ENCODE peak calls at places on chromosomes 3 and 15, in seven cellular contexts. One of them, this sample, is unnamed.

GRCh38 chr3:152382312-152383135 is 113.8 kb downstream of the MBNL1 start:
- DNase-seq in prostate gland: no peak
- DNase-seq in breast epithelium: no peak
- DNase-seq in endothelial cell of umbilical vein: peak; percentile 67
- DNase-seq in HCT116: no peak
- DNase-seq in esophagus muscularis mucosa: no peak
- DNase-seq in SK-N-SH: no peak
- DNase-seq in this sample: no peak

GRCh38 chr3:9916734-9917680 is at the start of gene IL17RC:
- DNase-seq in breast epithelium: peak; percentile 93
- DNase-seq in esophagus muscularis mucosa: peak; percentile 98
- DNase-seq in HCT116: peak; percentile 72
- DNase-seq in SK-N-SH: peak; percentile 70
- DNase-seq in prostate gland: peak; percentile 95
- DNase-seq in endothelial cell of umbilical vein: peak; percentile 77
- DNase-seq in this sample: peak; percentile 92

GRCh38 chr3:71066356-71066755 is 517.2 kb downstream of the FOXP1 start:
- DNase-seq in endothelial cell of umbilical vein: peak; percentile 62
- DNase-seq in esophagus muscularis mucosa: no peak
- DNase-seq in SK-N-SH: no peak
- DNase-seq in breast epithelium: no peak
- DNase-seq in HCT116: no peak
- DNase-seq in prostate gland: no peak
- DNase-seq in this sample: peak; percentile 43

GRCh38 chr15:90221251-90221900 is 12.4 kb downstream of the CIB1 start:
- DNase-seq in HCT116: no peak
- DNase-seq in prostate gland: peak; percentile 71
- DNase-seq in esophagus muscularis mucosa: no peak
- DNase-seq in SK-N-SH: peak; percentile 86
- DNase-seq in endothelial cell of umbilical vein: peak; percentile 70
- DNase-seq in breast epithelium: no peak
- DNase-seq in this sample: peak; percentile 80

GRCh38 chr3:113097821-113098516 is 107.2 kb downstream of the GTPBP8 start:
- DNase-seq in HCT116: peak; percentile 80
- DNase-seq in endothelial cell of umbilical vein: no peak
- DNase-seq in breast epithelium: no peak
- DNase-seq in prostate gland: no peak
- DNase-seq in esophagus muscularis mucosa: no peak
- DNase-seq in SK-N-SH: no peak
- DNase-seq in this sample: no peak

GRCh38 chr15:101497017-101497416 is 7.5 kb upstream of the PCSK6 start:
- DNase-seq in esophagus muscularis mucosa: no peak
- DNase-seq in breast epithelium: no peak
- DNase-seq in SK-N-SH: no peak
- DNase-seq in prostate gland: no peak
- DNase-seq in HCT116: no peak
- DNase-seq in endothelial cell of umbilical vein: no peak
- DNase-seq in this sample: no peak

GRCh38 chr3:184688872-184689271 is 23.0 kb downstream of the MAGEF1 start:
- DNase-seq in endothelial cell of umbilical vein: no peak
- DNase-seq in prostate gland: no peak
- DNase-seq in esophagus muscularis mucosa: no peak
- DNase-seq in HCT116: no peak
- DNase-seq in SK-N-SH: peak; percentile 14
- DNase-seq in breast epithelium: no peak
- DNase-seq in this sample: no peak

GRCh38 chr15:84761534-84762190 is 13.3 kb downstream of the ZNF592 start:
- DNase-seq in endothelial cell of umbilical vein: peak; percentile 53
- DNase-seq in prostate gland: no peak
- DNase-seq in esophagus muscularis mucosa: no peak
- DNase-seq in HCT116: no peak
- DNase-seq in breast epithelium: no peak
- DNase-seq in SK-N-SH: peak; percentile 44
- DNase-seq in this sample: no peak

GRCh38 chr15:63615935-63616334 is 18.7 kb downstream of the FBXL22 start:
- DNase-seq in prostate gland: no peak
- DNase-seq in breast epithelium: no peak
- DNase-seq in HCT116: no peak
- DNase-seq in esophagus muscularis mucosa: no peak
- DNase-seq in endothelial cell of umbilical vein: no peak
- DNase-seq in SK-N-SH: no peak
- DNase-seq in this sample: no peak

GRCh38 chr3:171461087-171461917 is 1.1 kb upstream of the TNIK start:
- DNase-seq in endothelial cell of umbilical vein: peak; percentile 64
- DNase-seq in SK-N-SH: no peak
- DNase-seq in esophagus muscularis mucosa: no peak
- DNase-seq in prostate gland: no peak
- DNase-seq in HCT116: peak; percentile 27
- DNase-seq in breast epithelium: no peak
- DNase-seq in this sample: peak; percentile 60

GRCh38 chr3:159798951-159799350 is 189.7 kb upstream of the IL12A start:
- DNase-seq in endothelial cell of umbilical vein: no peak
- DNase-seq in HCT116: no peak
- DNase-seq in breast epithelium: no peak
- DNase-seq in esophagus muscularis mucosa: no peak
- DNase-seq in prostate gland: no peak
- DNase-seq in SK-N-SH: no peak
- DNase-seq in this sample: no peak

DNA sequence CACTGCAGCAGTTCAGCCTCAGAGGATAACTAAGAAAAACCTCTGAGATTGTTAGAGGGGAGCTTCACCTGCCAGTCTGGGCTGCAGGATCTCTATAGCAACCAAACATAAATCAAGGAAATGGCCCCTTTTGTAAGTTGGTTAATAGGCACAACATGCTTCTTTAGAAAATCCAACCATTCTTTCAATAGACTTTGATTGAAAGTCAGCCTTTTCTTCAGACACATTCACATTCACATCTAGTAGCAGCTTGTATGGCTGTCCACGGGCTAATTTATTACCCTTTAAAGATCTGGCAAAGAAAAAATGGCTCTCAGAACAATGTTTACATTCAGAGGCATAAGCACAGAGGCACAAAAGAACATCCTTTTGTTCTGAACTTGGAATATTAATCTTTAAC is 136.5 kb upstream of the RARB start:
- DNase-seq in esophagus muscularis mucosa: peak; percentile 7
- DNase-seq in endothelial cell of umbilical vein: no peak
- DNase-seq in SK-N-SH: no peak
- DNase-seq in prostate gland: no peak
- DNase-seq in HCT116: no peak
- DNase-seq in breast epithelium: no peak
- DNase-seq in this sample: no peak
- TF ChIP-seq POLR2AphosphoS5 in esophagus muscularis mucosa: no peak
- TF ChIP-seq POLR2AphosphoS5 in endothelial cell of umbilical vein: no peak
- TF ChIP-seq POLR2AphosphoS5 in SK-N-SH: no peak
- TF ChIP-seq POLR2AphosphoS5 in prostate gland: peak; percentile 16
- TF ChIP-seq POLR2AphosphoS5 in HCT116: no peak
- TF ChIP-seq POLR2AphosphoS5 in breast epithelium: no peak
- TF ChIP-seq POLR2AphosphoS5 in this sample: no peak

GRCh38 chr15:98051734-98052133 is 91.2 kb downstream of the ARRDC4 start:
- DNase-seq in prostate gland: no peak
- DNase-seq in breast epithelium: no peak
- DNase-seq in endothelial cell of umbilical vein: no peak
- DNase-seq in SK-N-SH: no peak
- DNase-seq in HCT116: no peak
- DNase-seq in esophagus muscularis mucosa: no peak
- DNase-seq in this sample: no peak

GRCh38 chr15:98062869-98063268 is 102.4 kb downstream of the ARRDC4 start:
- DNase-seq in endothelial cell of umbilical vein: no peak
- DNase-seq in SK-N-SH: no peak
- DNase-seq in HCT116: no peak
- DNase-seq in breast epithelium: no peak
- DNase-seq in prostate gland: no peak
- DNase-seq in esophagus muscularis mucosa: no peak
- DNase-seq in this sample: no peak

GRCh38 chr15:98063311-98063710 is 102.8 kb downstream of the ARRDC4 start:
- DNase-seq in breast epithelium: no peak
- DNase-seq in endothelial cell of umbilical vein: no peak
- DNase-seq in SK-N-SH: no peak
- DNase-seq in esophagus muscularis mucosa: no peak
- DNase-seq in prostate gland: no peak
- DNase-seq in HCT116: no peak
- DNase-seq in this sample: no peak

GRCh38 chr15:98057453-98057852 is 97.0 kb downstream of the ARRDC4 start:
- DNase-seq in endothelial cell of umbilical vein: no peak
- DNase-seq in HCT116: no peak
- DNase-seq in SK-N-SH: no peak
- DNase-seq in esophagus muscularis mucosa: no peak
- DNase-seq in prostate gland: no peak
- DNase-seq in breast epithelium: no peak
- DNase-seq in this sample: no peak
- H3K9me3 ChIP-seq in endothelial cell of umbilical vein: no peaks in the 10 kb centered on the region
- H3K9me3 ChIP-seq in HCT116: no peaks in the 10 kb centered on the region
- H3K9me3 ChIP-seq in SK-N-SH: peaks cover 12% of the 10 kb centered on the region
- H3K9me3 ChIP-seq in esophagus muscularis mucosa: peaks cover 16% of the 10 kb centered on the region
- H3K9me3 ChIP-seq in prostate gland: no peaks in the 10 kb centered on the region
- H3K9me3 ChIP-seq in breast epithelium: peaks cover 21% of the 10 kb centered on the region
- H3K9me3 ChIP-seq in this sample: peaks cover 9% of the 10 kb centered on the region

GRCh38 chr3:49639551-49639950 is 34.6 kb upstream of the APEH start:
- DNase-seq in esophagus muscularis mucosa: no peak
- DNase-seq in HCT116: no peak
- DNase-seq in breast epithelium: no peak
- DNase-seq in prostate gland: no peak
- DNase-seq in SK-N-SH: no peak
- DNase-seq in endothelial cell of umbilical vein: no peak
- DNase-seq in this sample: no peak

GRCh38 chr3:49642708-49643145 is 31.4 kb upstream of the APEH start:
- DNase-seq in prostate gland: no peak
- DNase-seq in HCT116: no peak
- DNase-seq in breast epithelium: no peak
- DNase-seq in SK-N-SH: no peak
- DNase-seq in esophagus muscularis mucosa: no peak
- DNase-seq in endothelial cell of umbilical vein: no peak
- DNase-seq in this sample: no peak

GRCh38 chr3:49644684-49645083 is 29.5 kb upstream of the APEH start:
- DNase-seq in esophagus muscularis mucosa: no peak
- DNase-seq in HCT116: no peak
- DNase-seq in endothelial cell of umbilical vein: no peak
- DNase-seq in SK-N-SH: no peak
- DNase-seq in prostate gland: no peak
- DNase-seq in breast epithelium: no peak
- DNase-seq in this sample: no peak

GRCh38 chr3:49641292-49641691 is 32.9 kb upstream of the APEH start:
- DNase-seq in prostate gland: no peak
- DNase-seq in breast epithelium: no peak
- DNase-seq in endothelial cell of umbilical vein: no peak
- DNase-seq in HCT116: no peak
- DNase-seq in esophagus muscularis mucosa: no peak
- DNase-seq in SK-N-SH: no peak
- DNase-seq in this sample: no peak

GRCh38 chr3:49641921-49642707 is 32.0 kb upstream of the APEH start:
- DNase-seq in HCT116: no peak
- DNase-seq in esophagus muscularis mucosa: no peak
- DNase-seq in SK-N-SH: no peak
- DNase-seq in breast epithelium: no peak
- DNase-seq in endothelial cell of umbilical vein: no peak
- DNase-seq in prostate gland: no peak
- DNase-seq in this sample: no peak
- TF ChIP-seq POLR2AphosphoS5 in HCT116: no peak
- TF ChIP-seq POLR2AphosphoS5 in esophagus muscularis mucosa: no peak
- TF ChIP-seq POLR2AphosphoS5 in SK-N-SH: no peak
- TF ChIP-seq POLR2AphosphoS5 in breast epithelium: no peak
- TF ChIP-seq POLR2AphosphoS5 in endothelial cell of umbilical vein: no peak
- TF ChIP-seq POLR2AphosphoS5 in prostate gland: no peak
- TF ChIP-seq POLR2AphosphoS5 in this sample: no peak

GRCh38 chr3:119427669-119428068 is 35.7 kb downstream of the TMEM39A start:
- DNase-seq in endothelial cell of umbilical vein: no peak
- DNase-seq in HCT116: no peak
- DNase-seq in SK-N-SH: no peak
- DNase-seq in prostate gland: no peak
- DNase-seq in breast epithelium: no peak
- DNase-seq in esophagus muscularis mucosa: no peak
- DNase-seq in this sample: no peak
- H3K9me3 ChIP-seq in endothelial cell of umbilical vein: no peaks in the 10 kb centered on the region
- H3K9me3 ChIP-seq in HCT116: peaks cover 2% of the 10 kb centered on the region
- H3K9me3 ChIP-seq in SK-N-SH: peaks cover 19% of the 10 kb centered on the region
- H3K9me3 ChIP-seq in prostate gland: peaks cover 6% of the 10 kb centered on the region
- H3K9me3 ChIP-seq in breast epithelium: peaks cover 56% of the 10 kb centered on the region
- H3K9me3 ChIP-seq in esophagus muscularis mucosa: peaks cover 24% of the 10 kb centered on the region
- H3K9me3 ChIP-seq in this sample: peaks cover 37% of the 10 kb centered on the region